ENCODE peak calls at places on chromosomes 11 and 22, in nine cellular contexts. P is NB4, X is brain pericyte, K is skeletal muscle cell, W is activated T-cell treated with anti-CD3 and anti-CD28 coated beads for 4 hours, C is HFFc6, Y is hippocampal formation, N is NCI-H1694, F is astrocyte of the cerebellum. O is an unnamed sample.

GRCh38 chr11:37502202-37502601 is 904.2 kb upstream of the RAG2 start:
- DNase-seq in P (no peak), X (no peak), K (no peak), W (no peak), Y (no peak), N (no peak), C (no peak), F (no peak), O (no peak)

GRCh38 chr11:78079232-78080083 is at the start of gene NDUFC2:
- DNase-seq in C (peak), F (peak), W (peak), P (peak), N (no peak), X (peak), K (peak), Y (peak), O (peak)

GRCh38 chr22:42185915-42186439 is 55.4 kb upstream of the CYP2D6 start:
- DNase-seq in P (no peak), C (no peak), Y (no peak), N (no peak), W (no peak), F (no peak), K (no peak), X (no peak), O (no peak)

GRCh38 chr22:38284042-38284402 is 11.2 kb upstream of the TMEM184B start:
- DNase-seq in N (no peak), F (peak), K (peak), C (peak), W (no peak), P (no peak), X (no peak), Y (no peak), O (no peak)

GRCh38 chr11:33350287-33350686 is 93.1 kb downstream of the HIPK3 start:
- DNase-seq in K (no peak), F (no peak), P (no peak), N (no peak), C (no peak), W (no peak), Y (no peak), X (no peak), O (no peak)

GRCh38 chr11:73259406-73260126 is 12.6 kb upstream of the P2RY6 start:
- DNase-seq in N (no peak), K (no peak), W (no peak), C (no peak), X (no peak), Y (no peak), F (no peak), P (no peak), O (no peak)

GRCh38 chr11:111046291-111046690 is 199.2 kb upstream of the POU2AF2 start:
- DNase-seq in X (no peak), C (no peak), Y (no peak), P (no peak), W (no peak), F (peak), K (no peak), N (no peak), O (no peak)

GRCh38 chr11:116791813-116792143 is at the start of gene APOA5:
- DNase-seq in W (no peak), N (no peak), Y (no peak), C (no peak), F (no peak), K (no peak), X (no peak), P (no peak), O (no peak)

GRCh38 chr11:120098503-120099054 is 39.3 kb downstream of the TRIM29 start:
- DNase-seq in W (no peak), X (no peak), Y (no peak), C (no peak), N (no peak), P (no peak), K (no peak), F (no peak), O (no peak)

GRCh38 chr11:77821349-77821851 is 456 bp downstream of the AAMDC start:
- DNase-seq in C (peak), N (no peak), X (peak), F (no peak), Y (no peak), P (peak), W (peak), K (no peak), O (no peak)

GRCh38 chr11:103949781-103950180 is 86.7 kb upstream of the DDI1 start:
- DNase-seq in W (no peak), C (no peak), N (no peak), Y (no peak), K (no peak), P (no peak), X (no peak), F (no peak), O (no peak)

GRCh38 chr22:35258144-35258988 is 1.1 kb downstream of the HMGXB4 start:
- DNase-seq in W (no peak), K (no peak), P (peak), X (no peak), N (no peak), C (no peak), Y (no peak), F (peak), O (no peak)

GRCh38 chr11:72754544-72755155 is 2.4 kb upstream of the ARAP1 start:
- DNase-seq in Y (no peak), K (no peak), W (no peak), P (no peak), C (no peak), X (no peak), F (no peak), N (no peak), O (no peak)

GRCh38 chr11:128931661-128932060 is 11.0 kb downstream of the TP53AIP1 start:
- DNase-seq in F (no peak), Y (no peak), C (no peak), X (no peak), P (no peak), K (peak), N (no peak), W (no peak), O (no peak)

GRCh38 chr22:35432226-35432905 is 32.4 kb downstream of the MCM5 start:
- DNase-seq in K (no peak), P (no peak), W (no peak), F (no peak), C (no peak), N (no peak), X (no peak), Y (no peak), O (no peak)

GRCh38 chr22:23285734-23286133 is 105.4 kb downstream of the BCR start:
- DNase-seq in K (no peak), X (no peak), N (no peak), P (no peak), W (no peak), Y (no peak), C (peak), F (no peak), O (no peak)

GRCh38 chr11:130513132-130513531 is 64.7 kb downstream of the ADAMTS15 start:
- DNase-seq in C (peak), Y (no peak), X (no peak), P (peak), W (no peak), F (no peak), N (peak), K (no peak), O (no peak)

GRCh38 chr11:85947431-85948272 is 92.5 kb downstream of the CCDC83 start:
- DNase-seq in W (no peak), Y (peak), K (peak), C (peak), X (peak), P (peak), F (peak), N (no peak), O (peak)

GRCh38 chr11:67352546-67353316 is 615 bp downstream of the POLD4 start:
- DNase-seq in N (no peak), K (no peak), Y (no peak), C (no peak), F (no peak), W (no peak), P (peak), X (no peak), O (no peak)

GRCh38 chr22:24379536-24379935 is 47.9 kb upstream of the ADORA2A start:
- DNase-seq in K (no peak), C (peak), X (no peak), W (no peak), Y (no peak), F (no peak), P (no peak), N (no peak), O (peak)

GRCh38 chr11:6586434-6587359 is 16.7 kb downstream of the RRP8 start:
- DNase-seq in K (no peak), C (no peak), W (no peak), F (no peak), X (no peak), N (no peak), Y (peak), P (no peak), O (no peak)

GRCh38 chr11:117374316-117374715 is 46.7 kb downstream of the CEP164 start:
- DNase-seq in P (no peak), C (no peak), N (peak), W (no peak), X (no peak), K (no peak), F (no peak), Y (no peak), O (no peak)

GRCh38 chr11:72413914-72414628 is 20.3 kb downstream of the CLPB start:
- DNase-seq in X (no peak), N (peak), P (peak), K (peak), C (peak), Y (peak), F (peak), W (peak), O (peak)

GRCh38 chr11:134654161-134654915 is 242.3 kb upstream of the B3GAT1 start:
- DNase-seq in Y (no peak), K (no peak), C (no peak), W (peak), F (no peak), N (no peak), X (no peak), P (no peak), O (no peak)

GRCh38 chr22:32646476-32646875 is 155.0 kb upstream of the TIMP3 start:
- DNase-seq in N (no peak), C (no peak), P (no peak), F (no peak), K (no peak), W (no peak), Y (no peak), X (no peak), O (no peak)

O was measured in HS-5.